ENCODE peak calls at places on chromosomes 1 and 21, in four cellular contexts. Y is H1, Z is K562, W is HepG2. L is an unnamed sample.

GRCh38 chr1:42335809-42336518 is 929 bp upstream of the FOXJ3 start:
- DNase-seq in Y (no peak), Z (no peak), W (peak), L (no peak)

GRCh38 chr1:147850737-147851136 is 51.9 kb upstream of the GJA8 start:
- DNase-seq in Y (no peak), Z (no peak), W (no peak), L (no peak)

GRCh38 chr1:100710881-100711660 is 8.5 kb upstream of the VCAM1 start:
- DNase-seq in Y (no peak), Z (no peak), W (no peak), L (no peak)

GRCh38 chr1:112298558-112298957 is 97.5 kb upstream of the CTTNBP2NL start:
- DNase-seq in Y (peak), Z (peak), W (peak), L (peak)

GRCh38 chr1:6464514-6464836 is 1.5 kb downstream of the TNFRSF25 start:
- DNase-seq in Y (no peak), Z (no peak), W (peak), L (no peak)

GRCh38 chr1:61310538-61310937 is 228.2 kb downstream of the NFIA start:
- DNase-seq in Y (no peak), Z (no peak), W (no peak), L (no peak)

GRCh38 chr1:83764209-83764608 is 234.7 kb downstream of the TTLL7 start:
- DNase-seq in Y (no peak), Z (no peak), W (no peak), L (no peak)

GRCh38 chr1:232837085-232837484 is 31.9 kb downstream of the MAP10 start:
- DNase-seq in Y (no peak), Z (no peak), W (no peak), L (no peak)

GRCh38 chr1:56375184-56375837 is 204.1 kb downstream of the PLPP3 start:
- DNase-seq in Y (no peak), Z (no peak), W (no peak), L (no peak)

GRCh38 chr21:23111070-23111605 is 2112.9 kb downstream of the NCAM2 start:
- DNase-seq in Y (no peak), Z (no peak), W (no peak), L (no peak)

GRCh38 chr1:54791880-54792522 is 9.1 kb downstream of the TTC22 start:
- DNase-seq in Y (no peak), Z (peak), W (peak), L (peak)

GRCh38 chr21:37642493-37642892 is 273.8 kb downstream of the KCNJ6 start:
- DNase-seq in Y (no peak), Z (peak), W (peak), L (peak)

GRCh38 chr1:160460214-160460642 is 59.9 kb downstream of the VANGL2 start:
- DNase-seq in Y (no peak), Z (no peak), W (no peak), L (no peak)

GRCh38 chr1:32701951-32702598 is 495 bp downstream of the SYNC start:
- DNase-seq in Y (no peak), Z (no peak), W (no peak), L (no peak)

GRCh38 chr1:9303916-9304315 is 11.2 kb downstream of the SPSB1 start:
- DNase-seq in Y (no peak), Z (no peak), W (no peak), L (no peak)

GRCh38 chr21:44909719-44910118 is 11.0 kb downstream of the ITGB2 start:
- DNase-seq in Y (no peak), Z (no peak), W (no peak), L (no peak)

GRCh38 chr1:12052008-12052573 is 11.0 kb upstream of the TNFRSF8 start:
- DNase-seq in Y (no peak), Z (peak), W (no peak), L (no peak)

GRCh38 chr21:26368591-26368990 is 198.0 kb upstream of the APP start:
- DNase-seq in Y (no peak), Z (no peak), W (no peak), L (no peak)

GRCh38 chr1:205991237-205991636 is 12.0 kb downstream of the RAB7B start:
- DNase-seq in Y (no peak), Z (no peak), W (no peak), L (no peak)

GRCh38 chr1:208951908-208952307 is 631.6 kb upstream of the CAMK1G start:
- DNase-seq in Y (no peak), Z (no peak), W (no peak), L (no peak)

GRCh38 chr1:28885472-28885877 is 28.9 kb upstream of the EPB41 start:
- DNase-seq in Y (no peak), Z (no peak), W (no peak), L (no peak)

GRCh38 chr1:112251766-112252506 is 144.1 kb upstream of the CTTNBP2NL start:
- DNase-seq in Y (no peak), Z (no peak), W (no peak), L (no peak)

GRCh38 chr1:26278835-26279597 is 870 bp upstream of the SH3BGRL3 start:
- DNase-seq in Y (no peak), Z (peak), W (no peak), L (no peak)

GRCh38 chr1:7962011-7962335 is 462 bp downstream of the PARK7 start:
- DNase-seq in Y (no peak), Z (no peak), W (no peak), L (no peak)

GRCh38 chr1:158150512-158150911 is 30.2 kb upstream of the CD1D start:
- DNase-seq in Y (no peak), Z (no peak), W (no peak), L (no peak)

GRCh38 chr1:111422546-111423391 is 4.8 kb downstream of the OVGP1 start:
- DNase-seq in Y (no peak), Z (no peak), W (peak), L (no peak)

GRCh38 chr21:31354122-31354521 is 10.1 kb upstream of the TIAM1 start:
- DNase-seq in Y (no peak), Z (no peak), W (no peak), L (no peak)

GRCh38 chr1:91803847-91804545 is 82.0 kb downstream of the TGFBR3 start:
- DNase-seq in Y (no peak), Z (no peak), W (no peak), L (no peak)

GRCh38 chr1:89887270-89887669 is 66.4 kb downstream of the LRRC8D start:
- DNase-seq in Y (no peak), Z (no peak), W (peak), L (no peak)

GRCh38 chr1:53593758-53594380 is 134.7 kb downstream of the DMRTB1 start:
- DNase-seq in Y (peak), Z (peak), W (peak), L (peak)
- TF ChIP-seq JUN in Y (no peak), Z (no peak), W (no peak), L (no peak)

DNA sequence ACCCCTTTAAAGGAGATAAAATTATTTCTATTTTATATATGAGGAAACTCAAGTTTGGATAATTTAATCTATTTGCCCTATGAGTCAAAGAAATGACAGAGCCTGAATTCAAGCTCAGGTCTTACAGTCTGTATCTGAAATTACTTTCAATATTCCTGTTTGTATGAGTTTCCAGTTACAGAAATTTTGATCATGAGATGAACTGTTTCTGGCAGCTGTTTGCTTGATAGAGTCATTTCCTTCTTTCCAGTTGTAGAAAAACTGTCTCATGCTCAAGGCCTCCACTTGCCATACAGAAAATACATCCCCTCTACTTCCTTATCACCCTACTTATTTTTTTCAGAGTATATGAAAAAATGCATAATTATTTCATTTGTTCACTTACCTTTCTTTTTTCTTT is 87.6 kb downstream of the PTPRC start:
- DNase-seq in Y (no peak), Z (no peak), W (no peak), L (no peak)
- TF ChIP-seq ATF3 in Y (no peak), Z (no peak), W (no peak), L (no peak)

GRCh38 chr1:150567717-150568561 is 11.5 kb downstream of the MCL1 start:
- DNase-seq in Y (peak), Z (peak), W (peak), L (peak)

GRCh38 chr1:150567341-150567716 is 12.1 kb downstream of the MCL1 start:
- DNase-seq in Y (no peak), Z (peak), W (no peak), L (no peak)

GRCh38 chr1:150564051-150564991 is 15.1 kb downstream of the MCL1 start:
- DNase-seq in Y (no peak), Z (no peak), W (peak), L (no peak)

GRCh38 chr1:150568567-150568966 is 10.8 kb downstream of the MCL1 start:
- DNase-seq in Y (no peak), Z (no peak), W (no peak), L (no peak)

GRCh38 chr1:150566589-150567340 is 12.6 kb downstream of the MCL1 start:
- DNase-seq in Y (no peak), Z (no peak), W (no peak), L (no peak)
- TF ChIP-seq USF2 in Y (no peak), Z (no peak), W (no peak), L (no peak)

GRCh38 chr1:114219247-114219872 is 65.7 kb upstream of the SYT6 start:
- DNase-seq in Y (no peak), Z (no peak), W (no peak), L (no peak)
- TF ChIP-seq JUN in Y (no peak), Z (no peak), W (no peak), L (no peak)

DNA sequence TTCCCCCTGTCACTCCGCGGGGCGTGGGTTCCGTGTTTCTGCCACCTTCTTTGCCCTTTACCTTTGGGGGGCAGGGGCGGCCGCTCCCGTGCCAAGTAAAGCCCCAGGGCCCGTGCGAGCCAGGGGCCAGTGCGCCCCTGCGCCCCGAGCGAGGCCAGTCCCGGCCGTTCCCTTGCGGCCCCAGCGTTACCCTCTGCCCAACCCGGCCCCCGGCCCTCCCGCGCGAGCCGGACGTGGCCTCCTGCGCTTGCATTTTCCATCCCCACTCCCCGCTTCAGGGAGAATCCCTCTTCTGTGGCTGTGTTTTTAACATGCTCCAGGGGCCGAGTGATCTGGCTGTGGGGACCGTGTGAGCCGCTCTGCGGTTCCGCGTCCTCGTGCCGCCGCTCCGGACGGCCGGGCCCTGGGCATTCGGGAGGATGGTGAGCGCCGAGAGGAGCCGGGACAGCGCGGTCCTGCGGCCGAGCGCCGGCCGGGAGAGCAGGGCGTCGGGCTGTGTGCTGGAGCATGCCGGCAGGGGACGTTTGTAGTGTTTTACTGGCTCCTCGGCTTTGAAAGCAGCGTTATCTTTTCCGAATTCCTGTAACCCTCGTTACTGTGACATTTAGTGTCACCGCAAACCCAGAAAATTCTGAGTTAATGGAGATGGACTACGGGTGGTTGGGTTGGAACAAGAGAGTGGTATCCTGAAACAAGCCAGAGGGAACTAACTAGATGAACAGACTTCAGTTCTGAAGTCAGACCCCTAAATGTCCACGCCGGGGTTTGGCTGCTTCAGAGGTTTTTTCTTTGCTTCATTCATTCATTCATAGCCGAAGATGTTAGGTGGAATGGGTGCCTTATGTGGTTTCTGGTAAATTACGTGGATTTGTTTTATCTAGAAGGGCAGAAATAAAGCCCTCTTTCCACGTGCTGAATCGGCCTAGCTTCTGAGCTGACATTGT is 1.1 kb downstream of the GALNT2 start:
- DNase-seq in Y (no peak), Z (peak), W (no peak), L (peak)
- TF ChIP-seq ATF3 in Y (no peak), Z (no peak), W (no peak), L (no peak)

GRCh38 chr1:18599096-18599495 is 31.6 kb upstream of the PAX7 start:
- DNase-seq in Y (no peak), Z (no peak), W (no peak), L (no peak)

GRCh38 chr1:18599704-18600103 is 30.9 kb upstream of the PAX7 start:
- DNase-seq in Y (no peak), Z (no peak), W (no peak), L (no peak)

GRCh38 chr1:18592368-18592767 is 38.3 kb upstream of the PAX7 start:
- DNase-seq in Y (no peak), Z (no peak), W (no peak), L (no peak)

GRCh38 chr1:18602533-18603211 is 28.0 kb upstream of the PAX7 start:
- DNase-seq in Y (no peak), Z (no peak), W (no peak), L (no peak)

GRCh38 chr1:18597159-18598042 is 33.2 kb upstream of the PAX7 start:
- DNase-seq in Y (peak), Z (peak), W (peak), L (peak)
- TF ChIP-seq USF2 in Y (no peak), Z (no peak), W (no peak), L (no peak)

GRCh38 chr1:204962742-204963632 is 80.0 kb upstream of the CNTN2 start:
- DNase-seq in Y (no peak), Z (no peak), W (no peak), L (no peak)
- TF ChIP-seq JUN in Y (no peak), Z (no peak), W (no peak), L (no peak)

GRCh38 chr1:959730-960039 is 629 bp upstream of the NOC2L start:
- DNase-seq in Y (no peak), Z (no peak), W (no peak), L (no peak)
- TF ChIP-seq ATF3 in Y (no peak), Z (no peak), W (no peak), L (no peak)

DNA sequence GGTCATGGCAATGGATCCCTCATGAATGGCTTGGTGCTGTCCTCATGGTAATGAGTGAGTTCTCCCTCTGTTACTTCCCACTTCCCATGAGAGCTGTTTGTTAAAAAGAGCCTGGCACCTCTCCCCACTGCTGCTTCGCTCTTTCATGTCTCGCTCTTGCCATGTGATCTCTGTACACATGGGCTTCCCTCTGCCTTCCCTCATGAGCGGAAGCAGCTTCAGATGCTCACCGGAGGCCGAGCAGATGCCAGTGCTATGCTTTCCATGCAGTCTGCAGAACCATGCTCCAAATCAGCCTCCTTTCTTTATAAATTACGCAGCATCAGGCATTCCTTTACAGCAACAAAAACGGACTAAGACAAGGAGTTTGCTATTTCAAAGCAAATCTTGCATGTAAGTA is 14.9 kb upstream of the GNPAT start:
- DNase-seq in Y (no peak), Z (no peak), W (no peak), L (no peak)
- TF ChIP-seq USF2 in Y (no peak), Z (no peak), W (no peak), L (no peak)

GRCh38 chr1:165137551-165138316 is 218.8 kb downstream of the LMX1A start:
- DNase-seq in Y (no peak), Z (no peak), W (peak), L (no peak)

GRCh38 chr1:165147799-165148198 is 208.7 kb downstream of the LMX1A start:
- DNase-seq in Y (no peak), Z (no peak), W (no peak), L (no peak)

GRCh38 chr1:165138960-165139359 is 217.6 kb downstream of the LMX1A start:
- DNase-seq in Y (no peak), Z (no peak), W (no peak), L (no peak)

GRCh38 chr1:165144757-165145397 is 211.6 kb downstream of the LMX1A start:
- DNase-seq in Y (peak), Z (peak), W (peak), L (peak)

GRCh38 chr1:165143437-165144065 is 213.0 kb downstream of the LMX1A start:
- DNase-seq in Y (no peak), Z (peak), W (peak), L (peak)
- TF ChIP-seq JUN in Y (no peak), Z (no peak), W (no peak), L (no peak)